ENCODE peak calls at places on chromosomes 1 and 21, in four cellular contexts. R, M, F and E are unnamed samples.

GRCh38 chr1:117020526-117021156 is 19.1 kb downstream of the CD101 start:
- DNase-seq in R (no peak), M (no peak), F (no peak), E (no peak)

GRCh38 chr1:2382621-2383361 is 8.6 kb downstream of the MORN1 start:
- DNase-seq in M (no peak), F (no peak), R (peak), E (peak)

GRCh38 chr1:239792157-239792556 is 299.5 kb upstream of the FMN2 start:
- DNase-seq in R (no peak), F (no peak), M (no peak), E (no peak)

GRCh38 chr1:234505774-234506114 is 26.8 kb upstream of the TARBP1 start:
- DNase-seq in F (no peak), R (no peak), M (peak), E (no peak)

GRCh38 chr21:36700961-36701911 is 2.3 kb downstream of the SIM2 start:
- DNase-seq in M (no peak), R (peak), F (no peak), E (peak)

GRCh38 chr1:232549998-232550397 is 79.9 kb downstream of the SIPA1L2 start:
- DNase-seq in M (no peak), F (no peak), R (no peak), E (no peak)

GRCh38 chr1:98979463-98979862 is 25.2 kb downstream of the PLPPR5 start:
- DNase-seq in M (no peak), F (no peak), R (no peak), E (no peak)

GRCh38 chr1:209207701-209208286 is 375.7 kb upstream of the CAMK1G start:
- DNase-seq in F (peak), R (peak), M (peak), E (peak)

GRCh38 chr1:179788259-179788658 is 45.2 kb downstream of the FAM163A start:
- DNase-seq in F (no peak), M (no peak), R (peak), E (peak)

GRCh38 chr1:116910379-116911165 is 856 bp downstream of the PTGFRN start:
- DNase-seq in R (peak), M (no peak), F (no peak), E (peak)

GRCh38 chr1:158930504-158930903 is 848 bp upstream of the PYHIN1 start:
- DNase-seq in R (no peak), M (no peak), F (no peak), E (no peak)

GRCh38 chr1:94142022-94142421 is 21.1 kb upstream of the ABCA4 start:
- DNase-seq in M (peak), F (no peak), R (no peak), E (no peak)

GRCh38 chr1:229642376-229642775 is 16.3 kb downstream of the URB2 start:
- DNase-seq in F (no peak), R (no peak), M (no peak), E (no peak)

GRCh38 chr21:45966995-45967394 is 14.6 kb upstream of the COL6A1 start:
- DNase-seq in M (no peak), R (no peak), F (no peak), E (no peak)

GRCh38 chr1:19960621-19961020 is 18.8 kb downstream of the PLA2G2A start:
- DNase-seq in R (peak), M (no peak), F (no peak), E (no peak)

GRCh38 chr1:112672842-112673241 is 1.6 kb upstream of the MOV10 start:
- DNase-seq in F (no peak), R (no peak), M (no peak), E (no peak)

GRCh38 chr1:171107257-171107940 is 16.7 kb downstream of the FMO3 start:
- DNase-seq in R (no peak), M (peak), F (no peak), E (no peak)

GRCh38 chr21:38439336-38439900 is 58.9 kb downstream of the ERG start:
- DNase-seq in M (no peak), F (no peak), R (no peak), E (no peak)

GRCh38 chr1:27968692-27969091 is 8.9 kb downstream of the XKR8 start:
- DNase-seq in F (no peak), R (no peak), M (peak), E (peak)

GRCh38 chr1:42679364-42679983 is 2.7 kb upstream of the YBX1 start:
- DNase-seq in F (no peak), M (peak), R (no peak), E (no peak)

GRCh38 chr1:230392141-230392909 is 33.8 kb downstream of the PGBD5 start:
- DNase-seq in M (no peak), F (no peak), R (no peak), E (peak)

GRCh38 chr1:182337736-182338571 is 53.6 kb downstream of the GLUL start:
- DNase-seq in R (no peak), M (no peak), F (no peak), E (peak)

GRCh38 chr1:109096110-109096509 is 5.5 kb downstream of the TMEM167B start:
- DNase-seq in R (no peak), M (no peak), F (no peak), E (no peak)

GRCh38 chr21:37669249-37669648 is 247.0 kb downstream of the KCNJ6 start:
- DNase-seq in M (no peak), R (no peak), F (no peak), E (no peak)

GRCh38 chr1:207499573-207499972 is 3.6 kb downstream of the CR1 start:
- DNase-seq in M (peak), F (no peak), R (peak), E (peak)

GRCh38 chr1:59736744-59737143 is 78.0 kb upstream of the HOOK1 start:
- DNase-seq in F (no peak), M (no peak), R (no peak), E (no peak)

GRCh38 chr1:22600071-22600816 is 36.2 kb upstream of the C1QA start:
- DNase-seq in R (peak), F (no peak), M (no peak), E (no peak)

GRCh38 chr1:1890506-1891348 is at the start of gene GNB1:
- DNase-seq in R (peak), F (peak), M (peak), E (peak)

GRCh38 chr21:28207776-28208175 is 784.9 kb downstream of the LTN1 start:
- DNase-seq in M (peak), R (no peak), F (no peak), E (no peak)

GRCh38 chr1:43592051-43592665 is 57.8 kb upstream of the KDM4A start:
- DNase-seq in F (no peak), M (no peak), R (no peak), E (no peak)

GRCh38 chr1:162983671-162984425 is 85.3 kb upstream of the RGS4 start:
- DNase-seq in F (no peak), R (no peak), M (no peak), E (no peak)

GRCh38 chr1:8460132-8460544 is 142.2 kb downstream of the SLC45A1 start:
- DNase-seq in R (no peak), M (no peak), F (peak), E (peak)

GRCh38 chr21:31559368-31560119 is 99.9 kb upstream of the SOD1 start:
- DNase-seq in R (peak), F (peak), M (peak), E (peak)

GRCh38 chr1:7042322-7043231 is 257.3 kb downstream of the CAMTA1 start:
- DNase-seq in F (no peak), R (peak), M (peak), E (peak)

GRCh38 chr1:217153361-217153760 is 430.1 kb upstream of the ESRRG start:
- DNase-seq in M (no peak), R (no peak), F (no peak), E (no peak)

GRCh38 chr1:58439946-58440345 is 106.6 kb downstream of the OMA1 start:
- DNase-seq in F (no peak), R (no peak), M (no peak), E (no peak)

GRCh38 chr1:225460737-225461532 is 33.1 kb upstream of the LBR start:
- DNase-seq in R (no peak), M (no peak), F (no peak), E (no peak)

GRCh38 chr1:11704691-11705475 is 13.4 kb downstream of the DRAXIN start:
- DNase-seq in F (no peak), R (peak), M (no peak), E (no peak)
- H3K56ac ChIP-seq in F (no peak), R (no peak), M (no peak), E (no peak)

GRCh38 chr1:211959680-211960079 is 75.7 kb downstream of the INTS7 start:
- DNase-seq in R (no peak), M (no peak), F (no peak), E (no peak)
- H3K56ac ChIP-seq in R (no peak), M (no peak), F (no peak), E (no peak)

GRCh38 chr1:155329980-155330598 is 9.4 kb downstream of the RUSC1 start:
- DNase-seq in F (no peak), R (no peak), M (no peak), E (no peak)
- H3K56ac ChIP-seq in F (no peak), R (no peak), M (no peak), E (no peak)

GRCh38 chr1:54850082-54850730 is 36.8 kb downstream of the DHCR24 start:
- DNase-seq in M (peak), F (no peak), R (no peak), E (no peak)

GRCh38 chr1:54851928-54852524 is 35.0 kb downstream of the DHCR24 start:
- DNase-seq in M (no peak), F (no peak), R (no peak), E (no peak)

GRCh38 chr1:54853096-54853792 is 33.8 kb downstream of the DHCR24 start:
- DNase-seq in R (no peak), M (no peak), F (no peak), E (no peak)

GRCh38 chr1:54850737-54851136 is 36.3 kb downstream of the DHCR24 start:
- DNase-seq in M (peak), R (no peak), F (no peak), E (no peak)

DNA sequence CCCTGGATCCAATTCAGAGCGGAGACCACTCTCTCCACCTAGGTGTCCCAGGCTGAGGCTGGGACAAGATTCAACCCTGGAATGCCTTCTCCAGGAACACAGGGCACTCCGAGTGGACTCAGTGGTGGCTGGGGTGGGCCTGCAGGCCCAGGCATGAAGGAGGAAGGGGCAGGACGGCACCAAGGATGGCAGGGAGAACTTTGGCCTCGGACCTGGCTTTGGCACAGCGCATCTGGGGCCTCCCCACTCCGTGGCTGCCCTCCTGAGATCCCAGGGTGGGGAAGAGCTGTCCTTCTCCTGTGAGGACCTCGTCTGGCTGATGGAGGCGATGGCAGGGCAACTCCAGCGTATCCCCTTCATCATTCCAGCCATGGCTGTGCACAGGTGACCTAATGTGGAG is 35.6 kb downstream of the DHCR24 start:
- DNase-seq in F (no peak), R (no peak), M (no peak), E (no peak)
- H3K56ac ChIP-seq in F (no peak), R (no peak), M (peak), E (no peak)

DNA sequence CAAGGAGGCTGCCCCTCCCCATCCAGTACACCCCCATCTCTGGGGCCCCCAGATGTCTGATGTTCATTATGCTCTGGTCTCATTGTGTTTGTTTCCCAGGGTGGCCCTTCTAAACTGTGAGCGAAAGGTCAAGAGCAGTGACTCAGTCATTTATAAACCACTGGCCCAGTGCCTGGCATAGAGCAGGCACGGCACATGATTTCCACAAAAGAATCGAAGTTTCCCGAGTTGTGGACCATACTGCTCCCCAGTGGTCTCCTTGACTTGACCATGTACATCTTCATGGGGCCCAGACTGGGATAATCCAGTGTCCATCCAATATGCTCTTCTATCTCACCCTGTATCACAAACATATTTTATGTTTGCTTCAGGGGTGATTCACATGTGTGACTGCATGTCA is 153.3 kb downstream of the NR5A2 start:
- DNase-seq in R (no peak), M (peak), F (no peak), E (no peak)
- H3K56ac ChIP-seq in R (no peak), M (peak), F (no peak), E (no peak)

GRCh38 chr1:5864256-5864655 is 128.0 kb downstream of the NPHP4 start:
- DNase-seq in R (no peak), F (no peak), M (no peak), E (no peak)
- H3K56ac ChIP-seq in R (no peak), F (no peak), M (no peak), E (no peak)

GRCh38 chr1:30600258-30600657 is 123.1 kb downstream of the MATN1 start:
- DNase-seq in M (no peak), F (no peak), R (peak), E (no peak)

GRCh38 chr1:30600706-30601105 is 122.7 kb downstream of the MATN1 start:
- DNase-seq in M (no peak), F (no peak), R (no peak), E (peak)

GRCh38 chr1:30601316-30602085 is 121.9 kb downstream of the MATN1 start:
- DNase-seq in M (no peak), R (no peak), F (no peak), E (peak)

GRCh38 chr1:30598571-30599114 is 124.7 kb downstream of the MATN1 start:
- DNase-seq in F (no peak), M (no peak), R (peak), E (no peak)

GRCh38 chr1:30599721-30600120 is 123.7 kb downstream of the MATN1 start:
- DNase-seq in M (no peak), R (peak), F (no peak), E (no peak)
- H3K56ac ChIP-seq in M (no peak), R (no peak), F (no peak), E (no peak)